ENCODE peak calls at places on chromosomes 5 and 9, in nine cellular contexts. G is thoracic aorta, B is heart right ventricle, M is GM20000, F is A549, T is lung, W is GM12865, X is AG10803, E is GM13977. Y is an unnamed sample.

GRCh38 chr9:88915916-88916315 is 75.4 kb upstream of the S1PR3 start:
- DNase-seq in B (no peak), G (no peak), X (no peak), F (no peak), M (no peak), E (no peak), T (no peak), W (no peak), Y (no peak)

GRCh38 chr9:134589748-134590147 is 51.9 kb upstream of the COL5A1 start:
- DNase-seq in B (no peak), W (no peak), E (no peak), F (no peak), X (no peak), T (peak; percentile 26), G (no peak), M (no peak), Y (no peak)

GRCh38 chr9:7542648-7543165 is 256.9 kb downstream of the DMAC1 start:
- DNase-seq in W (no peak), G (no peak), X (no peak), F (no peak), M (no peak), T (no peak), E (no peak), B (no peak), Y (no peak)

GRCh38 chr5:33037101-33037500 is 326.0 kb downstream of the NPR3 start:
- DNase-seq in T (no peak), B (no peak), E (no peak), W (no peak), X (no peak), G (no peak), F (no peak), M (no peak), Y (no peak)

GRCh38 chr5:153233933-153234332 is 256.5 kb upstream of the GRIA1 start:
- DNase-seq in X (no peak), F (no peak), B (no peak), T (no peak), W (no peak), G (no peak), E (no peak), M (no peak), Y (no peak)

GRCh38 chr9:34376596-34377401 is at the start of gene MYORG:
- DNase-seq in E (peak; percentile 99), G (peak; percentile 87), W (peak; percentile 98), T (peak; percentile 97), X (peak; percentile 77), B (peak; percentile 94), F (peak; percentile 96), M (peak; percentile 99), Y (peak; percentile 99)

GRCh38 chr5:172641359-172642045 is 439 bp downstream of the NEURL1B start:
- DNase-seq in B (peak; percentile 49), M (no peak), F (peak; percentile 23), E (peak; percentile 62), W (no peak), T (no peak), X (no peak), G (no peak), Y (no peak)

GRCh38 chr5:161432798-161433197 is 113.7 kb downstream of the GABRB2 start:
- DNase-seq in T (no peak), F (no peak), E (no peak), B (no peak), W (no peak), M (no peak), G (no peak), X (no peak), Y (no peak)

GRCh38 chr9:79975471-79976316 is 403.9 kb downstream of the TLE4 start:
- DNase-seq in B (no peak), T (no peak), X (no peak), M (no peak), G (no peak), E (no peak), F (no peak), W (no peak), Y (no peak)

GRCh38 chr9:114837923-114838322 is 32.1 kb upstream of the TNFSF15 start:
- DNase-seq in T (no peak), E (no peak), X (no peak), W (no peak), B (no peak), F (no peak), M (no peak), G (no peak), Y (no peak)

GRCh38 chr5:33048315-33048714 is 337.2 kb downstream of the NPR3 start:
- DNase-seq in M (no peak), W (no peak), G (no peak), X (no peak), B (no peak), F (no peak), T (no peak), E (no peak), Y (no peak)

GRCh38 chr5:158423623-158424200 is 564.8 kb upstream of the CLINT1 start:
- DNase-seq in E (no peak), W (no peak), B (no peak), G (no peak), T (no peak), M (no peak), X (peak; percentile 49), F (no peak), Y (no peak)

GRCh38 chr9:136090768-136091581 is 4.1 kb downstream of the NACC2 start:
- DNase-seq in B (peak; percentile 53), T (no peak), E (no peak), F (no peak), G (no peak), X (no peak), W (no peak), M (no peak), Y (no peak)

GRCh38 chr9:125341566-125341965 is 79.9 kb downstream of the GAPVD1 start:
- DNase-seq in B (no peak), T (no peak), M (no peak), G (no peak), X (no peak), W (no peak), E (no peak), F (no peak), Y (no peak)

GRCh38 chr9:96027271-96028131 is 152.0 kb downstream of the ERCC6L2 start:
- DNase-seq in T (no peak), M (peak; percentile 45), X (no peak), E (peak; percentile 40), W (no peak), G (no peak), B (peak; percentile 39), F (no peak), Y (no peak)

GRCh38 chr5:94785111-94785510 is 166.6 kb downstream of the SLF1 start:
- DNase-seq in M (no peak), W (no peak), F (no peak), T (no peak), B (no peak), G (no peak), E (no peak), X (no peak), Y (no peak)

GRCh38 chr5:111364992-111365391 is 140.8 kb downstream of the CAMK4 start:
- DNase-seq in F (no peak), M (no peak), T (no peak), G (no peak), E (no peak), W (no peak), X (no peak), B (no peak), Y (no peak)

GRCh38 chr5:170747851-170748250 is 35.7 kb upstream of the GABRP start:
- DNase-seq in B (peak; percentile 25), T (no peak), E (peak; percentile 15), G (no peak), X (peak; percentile 3), M (no peak), F (peak; percentile 42), W (no peak), Y (peak; percentile 12)
- TF ChIP-seq CTCF in B (peak; percentile 62), T (no peak), E (peak; percentile 9), G (no peak), X (peak; percentile 36), M (no peak), F (peak; percentile 26), W (peak; percentile 2), Y (no peak)

DNA sequence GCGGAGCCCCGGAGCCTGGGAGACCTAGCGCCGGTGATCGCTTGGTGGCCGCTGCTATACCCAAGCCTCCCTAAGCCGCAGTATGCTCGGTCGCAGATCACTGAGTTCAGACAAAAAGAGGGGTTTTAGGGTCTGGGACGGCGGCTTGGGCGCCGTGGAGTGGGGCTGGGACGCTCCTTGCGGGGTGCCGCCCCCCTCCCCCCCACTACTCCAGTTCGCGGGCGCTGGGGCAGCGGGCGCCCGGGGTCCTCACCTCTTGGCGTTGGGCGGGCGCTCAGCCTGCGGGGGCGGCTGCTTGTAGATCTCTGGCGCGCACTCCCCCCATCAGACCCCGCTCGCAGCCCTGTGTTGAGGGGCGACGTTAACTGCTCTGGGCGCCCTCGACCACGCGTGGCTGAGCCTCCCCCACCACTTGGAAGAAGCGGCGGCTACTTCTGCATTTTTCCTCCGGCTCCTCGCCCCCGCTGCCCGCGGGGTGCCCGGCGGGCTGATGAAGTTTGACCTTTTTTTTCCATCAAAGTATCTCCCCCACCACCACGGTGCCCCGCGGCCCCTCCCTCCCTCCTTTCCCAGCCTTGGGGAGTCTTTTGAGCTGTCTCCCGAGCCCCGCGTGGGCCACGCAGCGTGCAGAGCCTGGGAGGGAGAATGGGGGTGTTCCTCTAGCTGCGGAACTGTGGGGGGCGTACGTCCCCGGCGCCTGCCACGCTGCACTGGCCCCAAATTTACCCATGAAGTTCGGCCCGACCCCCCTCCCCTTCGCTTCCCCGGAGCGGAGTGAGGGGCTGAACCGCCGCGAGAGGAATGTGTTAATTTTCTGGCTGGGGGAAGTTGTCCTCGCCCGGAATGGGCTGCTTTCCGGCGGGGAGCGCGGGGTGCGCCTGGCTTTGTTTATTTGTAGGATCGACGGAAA is 1.2 kb downstream of the CXXC5 start:
- DNase-seq in G (no peak), T (no peak), F (no peak), E (no peak), M (no peak), B (no peak), X (no peak), W (peak; percentile 40), Y (no peak)
- TF ChIP-seq CTCF in G (no peak), T (no peak), F (no peak), E (peak; percentile 32), M (no peak), B (peak; percentile 31), X (no peak), W (no peak), Y (no peak)

GRCh38 chr5:150007050-150007449 is 6.5 kb downstream of the HMGXB3 start:
- DNase-seq in X (no peak), E (no peak), W (no peak), G (no peak), F (no peak), T (no peak), B (no peak), M (no peak), Y (no peak)
- TF ChIP-seq CTCF in X (no peak), E (no peak), W (no peak), G (no peak), F (no peak), T (no peak), B (no peak), M (no peak), Y (no peak)

DNA sequence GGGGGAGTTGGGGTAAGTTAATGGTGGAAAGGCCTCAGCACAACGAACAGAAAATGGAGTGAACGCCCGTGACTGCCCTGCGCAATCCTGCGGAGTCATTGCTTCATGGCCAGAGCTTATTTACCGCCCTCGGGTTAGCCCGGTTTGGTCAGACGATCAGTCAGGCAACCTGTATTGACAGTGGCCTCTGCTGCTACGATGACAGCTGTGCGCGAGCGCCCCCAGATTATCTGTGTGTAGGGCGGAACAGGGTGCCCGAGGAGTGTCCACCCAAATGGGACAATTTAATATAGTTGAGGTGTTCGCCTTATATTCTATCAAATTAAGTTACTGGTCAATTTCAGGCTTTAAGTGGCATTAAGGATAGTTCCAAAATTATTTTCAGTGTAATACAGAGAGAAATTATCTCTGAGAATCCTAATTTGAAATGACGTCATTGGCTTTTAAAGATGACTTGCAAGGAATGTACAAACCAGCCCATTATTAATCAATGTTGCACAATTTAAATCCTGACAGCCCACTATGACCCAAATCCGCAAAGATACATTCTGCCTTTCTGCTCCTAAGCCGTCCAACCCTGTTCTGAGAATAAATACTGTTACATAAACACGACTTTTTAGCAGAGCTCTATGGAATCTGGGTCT is 879 bp upstream of the UBQLN1 start:
- DNase-seq in M (peak; percentile 82), F (peak; percentile 70), W (peak; percentile 81), G (peak; percentile 22), E (peak; percentile 71), T (peak; percentile 72), X (peak; percentile 64), B (peak; percentile 60), Y (peak; percentile 71)
- TF ChIP-seq CTCF in M (peak; percentile 42), F (peak; percentile 42), W (peak; percentile 43), G (no peak), E (peak; percentile 68), T (no peak), X (peak; percentile 30), B (peak; percentile 44), Y (peak; percentile 73)